ENCODE peak calls at places on chromosomes 3 and 15, in five cellular contexts. E, H, N, W and Z are unnamed samples.
A peak's percentile ranks its signal among the peaks of the same experiment; 100 is the strongest.

GRCh38 chr3:48222616-48223513 is at the start of gene CAMP:
- DNase-seq in E (no peak), H (no peak), N (no peak), W (no peak), Z (no peak)

GRCh38 chr3:134769469-134769868 is 25.6 kb upstream of the EPHB1 start:
- DNase-seq in E (no peak), H (no peak), N (no peak), W (no peak), Z (no peak)

GRCh38 chr3:101142160-101142559 is 148.9 kb upstream of the ABI3BP start:
- DNase-seq in E (no peak), H (no peak), N (no peak), W (no peak), Z (no peak)

GRCh38 chr3:53774414-53774813 is 71.8 kb downstream of the CHDH start:
- DNase-seq in E (no peak), H (no peak), N (no peak), W (no peak), Z (no peak)

GRCh38 chr3:3665546-3665945 is 133.7 kb upstream of the LRRN1 start:
- DNase-seq in E (no peak), H (no peak), N (no peak), W (no peak), Z (no peak)

GRCh38 chr3:177109688-177110087 is 87.6 kb downstream of the TBL1XR1 start:
- DNase-seq in E (no peak), H (no peak), N (no peak), W (no peak), Z (no peak)

GRCh38 chr3:161412117-161412516 is 40.8 kb upstream of the SPTSSB start:
- DNase-seq in E (no peak), H (no peak), N (no peak), W (no peak), Z (no peak)

GRCh38 chr3:139353920-139354556 is 10.2 kb downstream of the MRPS22 start:
- DNase-seq in E (no peak), H (no peak), N (no peak), W (no peak), Z (no peak)

GRCh38 chr15:44296625-44297524 is 8.4 kb downstream of the GOLM2 start:
- DNase-seq in E (no peak), H (no peak), N (no peak), W (no peak), Z (no peak)

GRCh38 chr3:39315420-39315819 is 14.1 kb upstream of the CCR8 start:
- DNase-seq in E (no peak), H (no peak), N (no peak), W (no peak), Z (no peak)

GRCh38 chr3:6750782-6751181 is 110.1 kb upstream of the GRM7 start:
- DNase-seq in E (no peak), H (no peak), N (no peak), W (no peak), Z (no peak)

GRCh38 chr3:59935025-59935424 is 885.2 kb upstream of the CFAP20DC start:
- DNase-seq in E (no peak), H (no peak), N (no peak), W (no peak), Z (no peak)

GRCh38 chr3:129020691-129021090 is 19.6 kb downstream of the EFCC1 start:
- DNase-seq in E (no peak), H (no peak), N (no peak), W (no peak), Z (no peak)

GRCh38 chr3:196643201-196643749 is 3.8 kb downstream of the NRROS start:
- DNase-seq in E (no peak), H (peak; percentile 29), N (no peak), W (no peak), Z (no peak)

GRCh38 chr3:62184559-62184958 is 188.8 kb downstream of the FEZF2 start:
- DNase-seq in E (no peak), H (no peak), N (no peak), W (no peak), Z (no peak)

GRCh38 chr3:312170-312569 is 115.6 kb downstream of the CHL1 start:
- DNase-seq in E (no peak), H (no peak), N (no peak), W (no peak), Z (no peak)

GRCh38 chr15:70431854-70432253 is 331.5 kb downstream of the UACA start:
- DNase-seq in E (no peak), H (no peak), N (no peak), W (no peak), Z (no peak)

GRCh38 chr3:129234441-129234840 is 15.0 kb upstream of the COPG1 start:
- DNase-seq in E (no peak), H (no peak), N (no peak), W (no peak), Z (no peak)

GRCh38 chr3:149021830-149022229 is 30.5 kb downstream of the GYG1 start:
- DNase-seq in E (no peak), H (no peak), N (no peak), W (no peak), Z (no peak)

GRCh38 chr15:66730168-66731014 is 28.4 kb downstream of the SMAD6 start:
- DNase-seq in E (no peak), H (no peak), N (no peak), W (no peak), Z (no peak)

GRCh38 chr15:99696096-99696495 is 37.1 kb downstream of the LYSMD4 start:
- DNase-seq in E (no peak), H (no peak), N (no peak), W (no peak), Z (no peak)

GRCh38 chr3:59817511-59817910 is 767.7 kb upstream of the CFAP20DC start:
- DNase-seq in E (no peak), H (no peak), N (no peak), W (no peak), Z (no peak)